ENCODE peak calls at places on chromosomes 7 and 10, in five cellular contexts. Z is stimulated activated CD4-positive, alpha-beta T cell treated with anti-CD3 and anti-CD28 coated beads, TNF-alpha, amount 100 ng/mL, for 48 hours; O is EH; U is pancreas; W is heart left ventricle. A is an unnamed sample.

GRCh38 chr7:151987748-151988529 is 31.7 kb downstream of the GALNTL5 start:
- DNase-seq in Z (no peak), O (peak), U (no peak), W (peak), A (no peak)

GRCh38 chr10:99235469-99235871 is at the start of gene HPSE2:
- DNase-seq in Z (no peak), O (no peak), U (no peak), W (no peak), A (no peak)

GRCh38 chr7:140672382-140673062 is at the start of gene ADCK2:
- DNase-seq in Z (peak), O (peak), U (peak), W (peak), A (no peak)

GRCh38 chr7:146665023-146665422 is 548.4 kb downstream of the CNTNAP2 start:
- DNase-seq in Z (no peak), O (no peak), U (no peak), W (no peak), A (no peak)

GRCh38 chr7:44294325-44295069 is 30.9 kb downstream of the CAMK2B start:
- DNase-seq in Z (no peak), O (no peak), U (no peak), W (no peak), A (no peak)

GRCh38 chr10:63788152-63788821 is 267.1 kb downstream of the REEP3 start:
- DNase-seq in Z (no peak), O (no peak), U (no peak), W (no peak), A (no peak)

GRCh38 chr7:45237788-45238461 is 80.3 kb downstream of the RAMP3 start:
- DNase-seq in Z (no peak), O (no peak), U (no peak), W (no peak), A (no peak)

GRCh38 chr7:130734525-130735272 is 692 bp upstream of the KLF14 start:
- DNase-seq in Z (no peak), O (peak), U (no peak), W (no peak), A (no peak)

GRCh38 chr10:112260831-112261230 is 22.4 kb upstream of the TECTB start:
- DNase-seq in Z (no peak), O (no peak), U (no peak), W (no peak), A (no peak)

GRCh38 chr7:137970263-137970975 is 31.5 kb downstream of the CREB3L2 start:
- DNase-seq in Z (no peak), O (peak), U (no peak), W (peak), A (no peak)

GRCh38 chr10:70664702-70665195 is 7.6 kb upstream of the ADAMTS14 start:
- DNase-seq in Z (no peak), O (peak), U (no peak), W (peak), A (no peak)

GRCh38 chr7:78018541-78019456 is 220.2 kb downstream of the PHTF2 start:
- DNase-seq in Z (peak), O (peak), U (peak), W (peak), A (no peak)

GRCh38 chr7:32890553-32891045 is 961 bp downstream of the KBTBD2 start:
- DNase-seq in Z (no peak), O (peak), U (no peak), W (no peak), A (peak)

GRCh38 chr7:99314504-99314903 is 11.2 kb upstream of the ARPC1A start:
- DNase-seq in Z (peak), O (no peak), U (no peak), W (no peak), A (peak)

GRCh38 chr10:71641449-71641848 is 78.1 kb downstream of the C10orf105 start:
- DNase-seq in Z (no peak), O (no peak), U (no peak), W (no peak), A (no peak)